ENCODE peak calls at places on chromosomes 3 and 15, in four cellular contexts. I is activated gamma-delta T cell treated with Interleukin-2 at 50 U/mL for 16 hours; H is Jurkat, Clone E6-1; E is NT2/D1. V is an unnamed sample.

GRCh38 chr15:29670945-29671307 is 151.3 kb downstream of the TJP1 start:
- DNase-seq in H (no peak), E (no peak), I (no peak), V (no peak)

GRCh38 chr3:112498916-112499315 is 356 bp downstream of the BTLA start:
- DNase-seq in H (no peak), E (no peak), I (no peak), V (no peak)

GRCh38 chr3:197001106-197001971 is 28.3 kb downstream of the MELTF start:
- DNase-seq in I (no peak), H (no peak), E (no peak), V (no peak)

GRCh38 chr3:147267431-147267830 is 138.9 kb downstream of the ZIC4 start:
- DNase-seq in I (no peak), E (no peak), H (no peak), V (no peak)

GRCh38 chr3:108818404-108818803 is 4.2 kb upstream of the TRAT1 start:
- DNase-seq in H (peak; percentile 84), E (peak; percentile 25), I (peak; percentile 54), V (peak; percentile 57)

GRCh38 chr15:66995257-66995656 is 70.1 kb upstream of the SMAD3 start:
- DNase-seq in E (no peak), H (no peak), I (no peak), V (peak; percentile 1)

GRCh38 chr3:87305517-87305916 is 29.1 kb upstream of the POU1F1 start:
- DNase-seq in E (no peak), H (no peak), I (no peak), V (no peak)

GRCh38 chr3:114872056-114872455 is 275.0 kb downstream of the ZBTB20 start:
- DNase-seq in E (no peak), I (no peak), H (no peak), V (no peak)

GRCh38 chr3:56193531-56193930 is 274.7 kb downstream of the ERC2 start:
- DNase-seq in H (no peak), E (no peak), I (no peak), V (no peak)

GRCh38 chr3:134754768-134755559 is 40.1 kb upstream of the EPHB1 start:
- DNase-seq in I (no peak), H (peak; percentile 28), E (peak; percentile 30), V (peak; percentile 38)

GRCh38 chr3:79249701-79250100 is 518.1 kb downstream of the ROBO1 start:
- DNase-seq in H (no peak), I (no peak), E (no peak), V (no peak)

GRCh38 chr3:194315965-194316361 is 35.2 kb downstream of the CPN2 start:
- DNase-seq in I (no peak), E (no peak), H (no peak), V (no peak)